ENCODE peak calls at places on chromosomes 5 and 9, in four cellular contexts. R, K, A and C are unnamed samples.

GRCh38 chr5:141223112-141223783 is at the start of gene PCDHB14:
- DNase-seq in A (no peak), R (peak; percentile 45), K (peak; percentile 76), C (peak; percentile 22)

GRCh38 chr9:125409217-125409636 is 147.6 kb downstream of the GAPVD1 start:
- DNase-seq in R (no peak), K (peak; percentile 40), A (no peak), C (no peak)

GRCh38 chr5:38666668-38667498 is 110.4 kb upstream of the LIFR start:
- DNase-seq in K (no peak), A (peak; percentile 70), R (no peak), C (no peak)

GRCh38 chr5:162785673-162786072 is 651.7 kb upstream of the CCNG1 start:
- DNase-seq in K (no peak), A (no peak), R (no peak), C (no peak)

GRCh38 chr5:146009020-146009419 is 72.6 kb downstream of the SH3RF2 start:
- DNase-seq in R (no peak), A (no peak), K (no peak), C (no peak)

GRCh38 chr9:104968025-104968982 is 40.3 kb upstream of the ABCA1 start:
- DNase-seq in K (peak; percentile 87), A (peak; percentile 66), R (peak; percentile 76), C (no peak)

GRCh38 chr5:82405618-82406199 is 127.6 kb upstream of the RPS23 start:
- DNase-seq in K (peak; percentile 78), A (no peak), R (no peak), C (no peak)

GRCh38 chr5:156109317-156110023 is 217.5 kb upstream of the SGCD start:
- DNase-seq in K (peak; percentile 75), A (no peak), R (no peak), C (no peak)

GRCh38 chr9:129609486-129610192 is 11.3 kb downstream of the C9orf50 start:
- DNase-seq in A (no peak), R (no peak), K (peak; percentile 27), C (no peak)

GRCh38 chr9:3647652-3648051 is 121.9 kb upstream of the RFX3 start:
- DNase-seq in A (no peak), R (no peak), K (no peak), C (no peak)

GRCh38 chr9:130356033-130356432 is 88.7 kb upstream of the ASS1 start:
- DNase-seq in A (no peak), K (no peak), R (no peak), C (no peak)

GRCh38 chr5:127515693-127516440 is 1.6 kb upstream of the PRRC1 start:
- DNase-seq in K (no peak), A (no peak), R (no peak), C (no peak)

GRCh38 chr5:81006955-81007636 is 46.9 kb downstream of the RASGRF2 start:
- DNase-seq in K (no peak), A (no peak), R (no peak), C (no peak)

GRCh38 chr5:180439911-180440769 is 54.0 kb upstream of the CNOT6 start:
- DNase-seq in K (no peak), A (no peak), R (no peak), C (no peak)

GRCh38 chr9:87812375-87813118 is 70.1 kb upstream of the SPATA31E1 start:
- DNase-seq in R (no peak), A (no peak), K (peak; percentile 32), C (no peak)

GRCh38 chr5:1001406-1002270 is 7.0 kb upstream of the NKD2 start:
- DNase-seq in A (no peak), K (no peak), R (no peak), C (no peak)

GRCh38 chr9:6999788-7000187 is 242.0 kb downstream of the KDM4C start:
- DNase-seq in R (no peak), K (no peak), A (no peak), C (no peak)

GRCh38 chr9:110969971-110970381 is 68.3 kb downstream of the LPAR1 start:
- DNase-seq in R (no peak), A (no peak), K (peak; percentile 98), C (no peak)

GRCh38 chr5:8458038-8458383 is 589.1 kb downstream of the MTRR start:
- DNase-seq in A (no peak), K (no peak), R (no peak), C (no peak)

GRCh38 chr5:27387535-27388073 is 349.2 kb upstream of the CDH9 start:
- DNase-seq in A (no peak), K (no peak), R (no peak), C (no peak)

GRCh38 chr5:125153231-125153630 is 406.8 kb upstream of the ZNF608 start:
- DNase-seq in R (no peak), A (no peak), K (no peak), C (no peak)

GRCh38 chr9:135905380-135906282 is 1.7 kb downstream of the CAMSAP1 start:
- DNase-seq in A (no peak), K (peak; percentile 46), R (no peak), C (no peak)

GRCh38 chr5:1312993-1313833 is 18.3 kb upstream of the TERT start:
- DNase-seq in A (no peak), R (peak; percentile 17), K (no peak), C (no peak)

GRCh38 chr5:177329883-177330282 is 18.2 kb upstream of the MXD3 start:
- DNase-seq in A (no peak), K (no peak), R (no peak), C (no peak)

GRCh38 chr9:94084314-94084713 is at the start of gene PTPDC1:
- DNase-seq in K (peak; percentile 32), A (no peak), R (no peak), C (no peak)

GRCh38 chr5:139043127-139043905 is 154.9 kb downstream of the SIL1 start:
- DNase-seq in K (peak; percentile 25), A (no peak), R (no peak), C (no peak)

GRCh38 chr5:89303033-89303480 is 420.1 kb upstream of the MEF2C start:
- DNase-seq in R (no peak), A (no peak), K (no peak), C (no peak)

GRCh38 chr9:113359385-113359784 is 10.0 kb downstream of the BSPRY start:
- DNase-seq in A (no peak), K (no peak), R (no peak), C (no peak)

GRCh38 chr9:19442240-19442639 is 33.4 kb downstream of the ACER2 start:
- DNase-seq in A (no peak), R (no peak), K (no peak), C (no peak)

GRCh38 chr9:28899926-28900325 is 1326.6 kb upstream of the C9orf72 start:
- DNase-seq in K (no peak), R (no peak), A (no peak), C (no peak)

GRCh38 chr9:134670851-134671281 is 29.3 kb downstream of the COL5A1 start:
- DNase-seq in A (no peak), K (no peak), R (no peak), C (no peak)

GRCh38 chr9:80885894-80886293 is 803.5 kb downstream of the TLE1 start:
- DNase-seq in R (no peak), A (no peak), K (no peak), C (no peak)